ENCODE peak calls at places on chromosomes 7 and 10, in seven cellular contexts. U is IMR-90, J is neuronal stem cell, Q is GM12878, B is endothelial cell of umbilical vein, P is HCT116, G is mammary epithelial cell. S is an unnamed sample.

GRCh38 chr7:2245883-2246679 is 4.1 kb downstream of the NUDT1 start:
- DNase-seq in B (no peak), G (no peak), P (no peak), Q (no peak), U (no peak), J (no peak), S (no peak)

GRCh38 chr7:75740846-75741497 is 2.2 kb upstream of the HIP1 start:
- DNase-seq in Q (peak), B (no peak), J (no peak), P (no peak), G (no peak), U (no peak), S (no peak)

GRCh38 chr7:156560075-156560474 is 80.5 kb upstream of the RNF32 start:
- DNase-seq in Q (no peak), B (no peak), P (no peak), U (no peak), G (no peak), J (no peak), S (peak)

GRCh38 chr10:127550861-127551260 is 1.8 kb downstream of the NPS start:
- DNase-seq in U (no peak), Q (no peak), J (no peak), B (no peak), P (no peak), G (no peak), S (peak)

GRCh38 chr7:112905950-112906349 is 115.8 kb upstream of the TMEM168 start:
- DNase-seq in U (no peak), G (no peak), B (no peak), Q (no peak), J (no peak), P (no peak), S (no peak)

GRCh38 chr10:131174211-131174565 is 137.3 kb downstream of the TCERG1L start:
- DNase-seq in B (no peak), U (no peak), Q (no peak), J (no peak), G (no peak), P (no peak), S (no peak)

GRCh38 chr10:124005991-124006392 is 87.4 kb downstream of the CHST15 start:
- DNase-seq in U (no peak), J (no peak), B (no peak), Q (no peak), P (no peak), G (no peak), S (no peak)

GRCh38 chr10:16788125-16788524 is 29.1 kb downstream of the RSU1 start:
- DNase-seq in Q (no peak), P (no peak), G (no peak), B (no peak), U (no peak), J (no peak), S (no peak)

DNA sequence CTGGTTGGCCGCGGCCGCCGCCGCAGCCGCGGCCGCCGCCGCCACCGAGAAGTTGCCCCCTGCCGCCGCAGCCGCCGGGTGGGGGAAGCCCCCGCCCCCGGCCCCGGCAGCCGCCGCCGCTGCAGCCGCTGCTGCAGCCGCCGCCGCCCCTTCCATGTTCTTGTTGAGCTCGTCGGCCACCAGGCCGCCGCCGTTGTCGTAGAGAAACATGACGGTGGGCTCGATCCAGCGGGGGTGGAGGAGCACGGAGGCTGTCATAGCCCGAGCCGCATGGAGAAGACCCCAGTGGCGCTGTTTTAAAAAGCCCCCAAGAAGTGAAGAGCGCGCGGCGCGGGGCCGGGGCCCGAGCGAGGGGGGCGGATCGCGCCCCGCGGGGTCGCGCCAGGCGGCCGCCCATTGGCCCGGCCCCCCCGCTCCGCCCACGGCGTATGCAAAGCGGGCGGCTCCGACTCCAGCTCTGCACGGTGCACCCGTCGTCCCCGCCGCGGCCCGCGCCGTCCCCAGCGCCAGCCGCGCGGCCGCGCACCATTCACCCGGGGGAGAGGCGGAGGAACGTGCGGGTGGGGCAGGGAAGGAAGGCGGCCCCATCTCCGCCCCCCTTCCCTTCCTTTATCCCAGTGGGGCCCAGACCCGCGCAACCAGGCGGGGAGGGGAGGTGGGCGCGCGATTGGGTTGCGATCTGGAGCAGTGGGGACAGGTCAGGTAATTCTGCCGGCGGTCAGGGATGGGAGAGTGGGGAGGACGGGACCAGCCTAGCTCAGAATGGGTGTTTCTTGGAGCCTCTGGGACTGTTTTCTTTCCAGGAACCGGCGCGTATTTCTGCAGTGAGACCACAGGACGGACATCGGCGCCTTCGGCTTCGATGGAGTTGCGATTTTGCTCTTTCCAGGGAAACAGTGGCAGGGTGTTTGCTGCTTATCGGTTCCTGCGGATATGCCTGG is at the start of gene HOXA13:
- DNase-seq in U (no peak), P (peak), B (no peak), J (peak), G (peak), Q (no peak), S (peak)
- H3K9ac ChIP-seq in U (no peak), P (peak), B (no peak), J (no peak), G (no peak), Q (no peak), S (peak)

DNA sequence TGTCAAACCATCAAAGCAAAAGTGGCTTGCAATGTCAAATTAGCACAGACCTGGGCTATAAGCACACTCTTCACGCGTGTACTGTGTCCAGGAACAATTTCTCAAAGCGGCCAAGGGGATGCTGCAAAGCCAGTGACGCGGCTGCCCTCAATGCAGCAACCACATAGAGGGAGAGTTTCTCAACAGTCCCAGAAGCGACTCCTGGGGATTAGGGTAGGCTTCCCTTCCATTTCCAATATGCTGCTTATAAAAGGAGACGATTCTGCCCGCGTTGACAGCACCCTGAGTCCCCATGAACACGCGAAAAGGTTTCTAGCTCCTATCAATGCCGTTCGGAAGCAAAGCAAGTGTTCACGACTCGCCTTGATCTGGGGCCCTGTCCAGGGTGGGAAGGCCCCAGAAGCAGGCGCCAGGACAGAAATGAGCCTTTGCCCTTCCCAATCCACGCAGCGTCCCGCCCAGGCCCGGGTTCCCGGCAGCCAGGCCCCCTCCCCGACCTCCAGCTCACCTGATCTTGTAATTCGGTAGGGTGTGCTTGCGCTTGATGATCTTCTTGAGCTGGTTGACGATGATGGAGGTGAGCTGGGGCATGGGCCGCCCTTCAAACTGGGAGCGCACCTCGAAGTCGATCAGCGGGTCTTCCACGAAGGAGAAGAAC is 1.3 kb downstream of the PDZD8 start:
- DNase-seq in B (peak), J (peak), P (no peak), G (peak), U (peak), Q (no peak), S (peak)
- H2AFZ ChIP-seq in B (no peak), J (peak), P (no peak), G (peak), U (peak), Q (peak), S (peak)

GRCh38 chr7:117666019-117666418 is 186.2 kb downstream of the CFTR start:
- DNase-seq in G (peak), B (peak), P (peak), J (no peak), Q (no peak), U (peak), S (peak)
- H3K4me2 ChIP-seq in G (no peak), B (peak), P (peak), J (no peak), Q (no peak), U (peak), S (no peak)

GRCh38 chr10:101878869-101879268 is 35.3 kb upstream of the KCNIP2 start:
- DNase-seq in G (no peak), U (no peak), J (no peak), B (no peak), Q (no peak), P (no peak), S (no peak)
- H3K9ac ChIP-seq in G (no peak), U (no peak), J (no peak), B (no peak), Q (no peak), P (no peak), S (peak)

GRCh38 chr7:13874783-13875182 is 114.7 kb downstream of the ETV1 start:
- DNase-seq in J (no peak), Q (no peak), G (peak), P (no peak), U (peak), B (no peak), S (peak)
- H2AFZ ChIP-seq in J (no peak), Q (no peak), G (no peak), P (no peak), U (no peak), B (no peak), S (no peak)

GRCh38 chr7:129118182-129118581 is 26.3 kb upstream of the TSPAN33 start:
- DNase-seq in Q (no peak), G (no peak), B (no peak), U (no peak), P (no peak), J (no peak), S (no peak)

GRCh38 chr7:129118976-129119375 is 25.5 kb upstream of the TSPAN33 start:
- DNase-seq in U (no peak), J (no peak), Q (no peak), P (no peak), G (no peak), B (no peak), S (no peak)

GRCh38 chr7:129122751-129123516 is 21.6 kb upstream of the TSPAN33 start:
- DNase-seq in G (peak), B (peak), U (peak), P (no peak), J (no peak), Q (peak), S (no peak)

GRCh38 chr7:129123517-129123872 is 21.0 kb upstream of the TSPAN33 start:
- DNase-seq in J (no peak), Q (no peak), U (no peak), B (no peak), G (no peak), P (no peak), S (no peak)

DNA sequence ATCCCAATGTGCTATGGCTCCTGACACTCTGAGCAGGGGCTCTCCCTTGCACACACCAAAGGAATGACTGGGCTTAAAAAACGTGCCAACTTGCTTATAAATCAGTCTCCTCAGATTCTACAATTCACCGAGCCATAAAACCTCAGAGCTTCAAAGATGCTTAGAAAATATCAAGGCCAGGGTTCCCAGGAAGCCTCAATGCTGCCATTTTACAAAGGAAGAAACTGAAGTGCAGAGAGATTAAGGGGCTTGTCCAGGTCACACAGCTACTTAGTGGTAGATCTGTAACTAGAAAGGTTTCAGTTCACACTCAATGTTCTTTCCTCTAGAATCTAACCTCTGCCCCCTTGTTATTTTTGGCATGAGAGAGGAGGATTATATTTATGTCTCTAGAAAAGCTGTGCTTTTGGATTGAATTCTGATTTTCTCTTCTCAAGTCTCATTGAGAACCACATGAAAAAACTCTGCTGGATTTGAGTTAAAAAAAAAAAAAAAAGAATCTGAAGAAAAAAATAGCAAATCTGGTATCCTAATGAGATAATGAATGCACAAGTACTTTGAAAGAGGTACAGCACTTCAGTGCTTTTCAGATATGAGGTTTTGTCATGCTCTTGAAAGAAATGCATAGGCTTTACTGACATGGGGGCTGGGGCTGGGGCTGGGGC is 22.3 kb upstream of the TSPAN33 start:
- DNase-seq in G (no peak), P (no peak), B (no peak), J (no peak), U (no peak), Q (peak), S (no peak)
- H3K4me2 ChIP-seq in G (no peak), P (no peak), B (no peak), J (no peak), U (no peak), Q (peak), S (no peak)